ENCODE peak calls at places on chromosomes 13 and 19, in ten cellular contexts. N is heart right ventricle; S is stomach; W is AG04449; T is Peyer's patch; X is HCT116; U is psoas muscle; R is CD8-positive, alpha-beta T cell; C is prostate gland; V is pancreas. J is an unnamed sample.

GRCh38 chr19:13094771-13095392 is 7.8 kb downstream of the LYL1 start:
- DNase-seq in N (no peak), S (no peak), W (no peak), T (no peak), X (no peak), U (no peak), R (no peak), C (no peak), V (no peak), J (no peak)

GRCh38 chr19:10643968-10644290 is 10.2 kb upstream of the ILF3 start:
- DNase-seq in N (no peak), S (no peak), W (no peak), T (no peak), X (no peak), U (no peak), R (no peak), C (no peak), V (no peak), J (no peak)

GRCh38 chr19:32652893-32653625 is 21.9 kb downstream of the ANKRD27 start:
- DNase-seq in N (peak), S (peak), W (no peak), T (peak), X (no peak), U (peak), R (no peak), C (peak), V (peak), J (peak)

GRCh38 chr13:30169442-30169841 is 137.9 kb downstream of the KATNAL1 start:
- DNase-seq in N (no peak), S (no peak), W (no peak), T (no peak), X (no peak), U (no peak), R (no peak), C (no peak), V (no peak), J (no peak)

GRCh38 chr13:97191143-97191542 is 31.0 kb upstream of the MBNL2 start:
- DNase-seq in N (no peak), S (no peak), W (no peak), T (peak), X (no peak), U (no peak), R (no peak), C (no peak), V (no peak), J (no peak)

GRCh38 chr19:10230904-10231623 is at the start of gene S1PR2:
- DNase-seq in N (peak), S (peak), W (no peak), T (peak), X (peak), U (peak), R (peak), C (peak), V (peak), J (no peak)

GRCh38 chr13:41054919-41055619 is 6.2 kb upstream of the WBP4 start:
- DNase-seq in N (no peak), S (no peak), W (no peak), T (no peak), X (no peak), U (no peak), R (no peak), C (no peak), V (no peak), J (no peak)

GRCh38 chr13:57637515-57637914 is 6.0 kb downstream of the PCDH17 start:
- DNase-seq in N (no peak), S (no peak), W (no peak), T (no peak), X (no peak), U (no peak), R (no peak), C (no peak), V (no peak), J (no peak)

GRCh38 chr19:14155371-14155770 is 19.0 kb upstream of the ASF1B start:
- DNase-seq in N (no peak), S (no peak), W (no peak), T (no peak), X (no peak), U (no peak), R (no peak), C (no peak), V (no peak), J (no peak)

GRCh38 chr13:90197722-90198121 is 1149.8 kb upstream of the MIR17HG start:
- DNase-seq in N (no peak), S (no peak), W (no peak), T (no peak), X (no peak), U (no peak), R (no peak), C (no peak), V (no peak), J (no peak)

GRCh38 chr13:113141591-113141950 is 16.9 kb upstream of the PROZ start:
- DNase-seq in N (no peak), S (no peak), W (no peak), T (no peak), X (no peak), U (no peak), R (no peak), C (no peak), V (peak), J (no peak)

GRCh38 chr13:113138792-113139551 is 16.4 kb downstream of the F10 start:
- DNase-seq in N (no peak), S (peak), W (no peak), T (no peak), X (no peak), U (no peak), R (no peak), C (no peak), V (no peak), J (no peak)

GRCh38 chr13:113142876-113143275 is 15.6 kb upstream of the PROZ start:
- DNase-seq in N (no peak), S (no peak), W (no peak), T (no peak), X (no peak), U (no peak), R (no peak), C (no peak), V (no peak), J (no peak)

GRCh38 chr13:113139580-113139979 is 17.0 kb downstream of the F10 start:
- DNase-seq in N (no peak), S (no peak), W (no peak), T (no peak), X (no peak), U (no peak), R (no peak), C (no peak), V (no peak), J (no peak)

GRCh38 chr13:113140677-113141590 is 17.5 kb upstream of the PROZ start:
- DNase-seq in N (no peak), S (peak), W (no peak), T (no peak), X (no peak), U (peak), R (no peak), C (peak), V (peak), J (no peak)
- TF ChIP-seq CTCF in N (no peak), S (no peak), W (no peak), T (no peak), X (no peak), U (no peak), R (no peak), C (no peak), V (no peak), J (no peak)

GRCh38 chr19:56423276-56423984 is 19.3 kb downstream of the ZNF583 start:
- DNase-seq in N (no peak), S (no peak), W (no peak), T (no peak), X (no peak), U (no peak), R (no peak), C (no peak), V (no peak), J (no peak)

GRCh38 chr19:56423985-56424353 is 19.8 kb downstream of the ZNF583 start:
- DNase-seq in N (no peak), S (no peak), W (no peak), T (no peak), X (no peak), U (no peak), R (no peak), C (no peak), V (no peak), J (no peak)
- H3K4me3 ChIP-seq in N (no peak), S (no peak), W (no peak), T (no peak), X (no peak), U (no peak), R (peak), C (no peak), V (no peak), J (no peak)

DNA sequence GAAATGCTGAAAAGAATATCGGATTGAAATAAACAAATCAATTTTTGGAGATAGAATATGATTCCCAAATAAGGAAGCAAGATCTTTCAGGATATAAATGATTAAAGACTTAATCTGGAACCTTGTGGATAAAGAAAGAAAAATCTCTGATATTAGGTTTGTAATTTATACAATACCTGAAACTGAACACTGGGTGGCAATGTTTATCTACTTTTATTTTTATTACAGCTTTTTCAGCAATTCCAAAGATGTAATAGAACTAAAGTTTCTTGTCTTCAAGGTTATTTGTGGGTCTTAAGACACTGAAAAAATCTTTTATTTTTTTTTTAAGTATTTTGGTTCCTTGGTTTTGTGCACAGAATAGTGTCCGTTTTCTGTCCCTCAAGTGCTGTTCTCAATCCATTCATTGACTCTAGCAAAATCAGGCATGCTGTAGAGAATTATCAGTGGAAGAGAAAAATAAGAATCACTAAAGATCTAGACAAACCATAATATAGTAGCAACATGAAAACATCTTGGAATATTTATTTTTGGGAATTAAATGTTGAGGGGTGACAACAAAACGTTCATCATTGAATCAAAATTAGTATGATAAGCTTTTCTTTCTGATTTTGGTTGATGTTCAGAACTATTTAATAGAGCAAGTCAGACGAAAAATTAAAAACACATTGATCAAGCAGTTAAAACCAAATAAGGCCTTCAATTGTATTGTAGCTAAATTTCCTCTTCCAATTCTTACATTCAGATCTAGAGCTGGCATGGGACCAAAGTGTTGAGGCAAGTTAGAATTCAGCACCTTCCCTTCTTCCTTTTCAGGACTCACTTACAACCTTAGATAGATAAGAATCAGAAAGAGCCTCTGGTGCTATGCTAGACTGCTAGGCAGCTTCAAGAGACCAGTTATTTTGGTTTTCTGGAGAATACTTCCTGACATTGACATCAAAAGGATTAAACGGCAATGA is 704.4 kb upstream of the PCDH20 start:
- DNase-seq in N (no peak), S (no peak), W (no peak), T (no peak), X (peak), U (no peak), R (no peak), C (no peak), V (no peak), J (no peak)
- TF ChIP-seq CTCF in N (peak), S (no peak), W (no peak), T (no peak), X (peak), U (peak), R (no peak), C (peak), V (no peak), J (peak)

DNA sequence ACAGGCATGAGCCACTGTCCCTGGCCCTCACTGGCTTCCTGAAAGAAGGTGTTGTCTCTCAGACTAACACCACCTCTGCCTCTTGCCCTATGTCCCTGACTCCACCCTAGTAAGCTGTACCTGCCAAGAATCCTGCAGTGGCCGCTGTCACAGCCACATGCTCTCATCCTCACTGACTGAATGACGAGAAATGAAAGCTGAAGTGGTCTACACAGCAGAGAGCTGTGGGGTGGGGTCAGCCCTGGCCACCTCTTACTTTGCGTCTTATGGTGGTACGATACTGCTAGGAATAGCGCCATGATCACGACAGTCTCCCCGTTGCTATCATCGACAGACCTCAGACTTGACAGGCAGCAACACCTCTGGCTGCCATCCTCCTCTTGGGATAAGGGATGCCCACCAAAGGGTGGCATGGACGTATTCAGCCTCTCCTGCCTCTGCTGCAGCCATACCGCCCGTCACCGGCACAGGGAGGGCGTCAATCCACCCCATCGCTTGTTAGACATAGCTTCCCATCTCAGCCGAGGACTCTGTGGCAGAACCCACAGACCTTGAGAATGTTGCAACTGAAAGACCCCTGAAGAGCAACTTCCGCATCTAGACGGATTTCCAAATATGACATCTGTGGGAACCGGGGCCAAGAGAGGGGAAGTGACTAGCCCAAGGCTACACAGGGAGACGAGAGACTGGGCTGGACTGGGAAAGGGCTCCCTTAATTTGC is 809 bp downstream of the MYO1F start:
- DNase-seq in N (no peak), S (no peak), W (no peak), T (peak), X (no peak), U (no peak), R (peak), C (no peak), V (no peak), J (no peak)
- H3K4me3 ChIP-seq in N (peak), S (peak), W (no peak), T (peak), X (no peak), U (peak), R (peak), C (no peak), V (no peak), J (no peak)

GRCh38 chr19:16330368-16330801 is 5.8 kb downstream of the KLF2 start:
- DNase-seq in N (peak), S (peak), W (no peak), T (peak), X (peak), U (peak), R (peak), C (no peak), V (peak), J (no peak)

GRCh38 chr19:16327131-16327450 is 2.5 kb downstream of the KLF2 start:
- DNase-seq in N (no peak), S (no peak), W (no peak), T (no peak), X (no peak), U (no peak), R (no peak), C (no peak), V (no peak), J (no peak)

GRCh38 chr19:16327911-16328823 is 3.5 kb downstream of the KLF2 start:
- DNase-seq in N (peak), S (peak), W (no peak), T (no peak), X (no peak), U (peak), R (peak), C (peak), V (no peak), J (no peak)

GRCh38 chr19:16327501-16327900 is 2.9 kb downstream of the KLF2 start:
- DNase-seq in N (no peak), S (no peak), W (no peak), T (no peak), X (no peak), U (no peak), R (peak), C (no peak), V (no peak), J (no peak)

GRCh38 chr19:16328824-16329482 is 4.3 kb downstream of the KLF2 start:
- DNase-seq in N (no peak), S (no peak), W (no peak), T (no peak), X (no peak), U (no peak), R (peak), C (no peak), V (no peak), J (no peak)
- TF ChIP-seq CTCF in N (no peak), S (no peak), W (peak), T (no peak), X (no peak), U (no peak), R (no peak), C (no peak), V (no peak), J (no peak)

GRCh38 chr19:7349961-7350711 is 1.4 kb downstream of the ARHGEF18 start:
- DNase-seq in N (no peak), S (no peak), W (no peak), T (no peak), X (no peak), U (no peak), R (peak), C (no peak), V (no peak), J (no peak)

GRCh38 chr19:7342143-7342542 is 6.6 kb upstream of the ARHGEF18 start:
- DNase-seq in N (no peak), S (no peak), W (no peak), T (no peak), X (no peak), U (no peak), R (no peak), C (no peak), V (no peak), J (no peak)

GRCh38 chr19:7349231-7349591 is 474 bp downstream of the ARHGEF18 start:
- DNase-seq in N (no peak), S (no peak), W (no peak), T (no peak), X (no peak), U (no peak), R (no peak), C (no peak), V (no peak), J (no peak)

GRCh38 chr19:7348587-7349230 is at the start of gene ARHGEF18:
- DNase-seq in N (no peak), S (no peak), W (no peak), T (no peak), X (no peak), U (no peak), R (peak), C (no peak), V (no peak), J (no peak)

GRCh38 chr19:7346488-7346971 is 2.2 kb upstream of the ARHGEF18 start:
- DNase-seq in N (no peak), S (no peak), W (no peak), T (no peak), X (no peak), U (no peak), R (peak), C (no peak), V (no peak), J (no peak)
- H3K4me3 ChIP-seq in N (no peak), S (no peak), W (no peak), T (peak), X (no peak), U (no peak), R (peak), C (no peak), V (no peak), J (no peak)